ENCODE peak calls at places on chromosomes 5 and 9, in seven cellular contexts. T, I, C, X, A, F and Y are unnamed samples.

GRCh38 chr5:19734706-19735240 is 253.2 kb downstream of the CDH18 start:
- DNase-seq in T (no peak), I (no peak), C (no peak), X (no peak), A (no peak), F (no peak), Y (no peak)

GRCh38 chr9:136533775-136534157 is 12.1 kb downstream of the NOTCH1 start:
- DNase-seq in T (peak; percentile 53), I (peak; percentile 95), C (no peak), X (no peak), A (no peak), F (peak; percentile 77), Y (no peak)

GRCh38 chr5:36759117-36759516 is 117.5 kb upstream of the NIPBL start:
- DNase-seq in T (no peak), I (no peak), C (no peak), X (no peak), A (no peak), F (no peak), Y (no peak)

GRCh38 chr9:36207016-36207415 is 16.3 kb downstream of the CLTA start:
- DNase-seq in T (no peak), I (no peak), C (peak; percentile 34), X (no peak), A (no peak), F (no peak), Y (no peak)

GRCh38 chr5:62134811-62135210 is 171.2 kb upstream of the KIF2A start:
- DNase-seq in T (no peak), I (no peak), C (no peak), X (no peak), A (no peak), F (no peak), Y (no peak)

GRCh38 chr5:2737273-2738155 is 14.0 kb downstream of the IRX2 start:
- DNase-seq in T (no peak), I (peak; percentile 72), C (no peak), X (no peak), A (no peak), F (no peak), Y (no peak)

GRCh38 chr9:4489919-4490704 is at the start of gene SLC1A1:
- DNase-seq in T (peak; percentile 73), I (peak; percentile 87), C (peak; percentile 60), X (peak; percentile 73), A (peak; percentile 81), F (peak; percentile 85), Y (no peak)

GRCh38 chr9:16704489-16705111 is 165.9 kb downstream of the BNC2 start:
- DNase-seq in T (no peak), I (no peak), C (peak; percentile 84), X (peak; percentile 79), A (peak; percentile 88), F (peak; percentile 72), Y (no peak)

GRCh38 chr9:115262477-115262876 is 144.5 kb upstream of the TNC start:
- DNase-seq in T (peak; percentile 78), I (no peak), C (peak; percentile 59), X (no peak), A (peak; percentile 90), F (no peak), Y (no peak)

GRCh38 chr9:3240651-3241268 is 285.0 kb downstream of the RFX3 start:
- DNase-seq in T (peak; percentile 64), I (no peak), C (peak; percentile 81), X (peak; percentile 66), A (peak; percentile 67), F (peak; percentile 75), Y (no peak)

GRCh38 chr5:176596689-176597416 is 13.1 kb downstream of the GPRIN1 start:
- DNase-seq in T (peak; percentile 42), I (no peak), C (peak; percentile 37), X (no peak), A (no peak), F (no peak), Y (no peak)

GRCh38 chr5:76590027-76590426 is 33.2 kb downstream of the F2RL2 start:
- DNase-seq in T (no peak), I (no peak), C (no peak), X (no peak), A (no peak), F (no peak), Y (no peak)

GRCh38 chr5:911601-912000 is 18.9 kb downstream of the TRIP13 start:
- DNase-seq in T (no peak), I (peak; percentile 78), C (peak; percentile 52), X (no peak), A (peak; percentile 12), F (no peak), Y (no peak)
- H3K4me3 ChIP-seq in T (no peak overlapping the region), I (no peak overlapping the region), C (no peak overlapping the region), X (no peak overlapping the region), A (no peak overlapping the region), F (no peak overlapping the region), Y (no peak overlapping the region)

GRCh38 chr5:65127181-65127901 is 354.4 kb downstream of the ADAMTS6 start:
- DNase-seq in T (no peak), I (no peak), C (peak; percentile 73), X (no peak), A (peak; percentile 46), F (no peak), Y (no peak)
- H3K4me3 ChIP-seq in T (no peak overlapping the region), I (no peak overlapping the region), C (no peak overlapping the region), X (no peak overlapping the region), A (no peak overlapping the region), F (no peak overlapping the region), Y (no peak overlapping the region)

GRCh38 chr5:124628721-124629596 is 117.5 kb downstream of the ZNF608 start:
- DNase-seq in T (no peak), I (peak; percentile 93), C (peak; percentile 98), X (peak; percentile 82), A (peak; percentile 72), F (peak; percentile 37), Y (no peak)
- H3K4me3 ChIP-seq in T (no peak overlapping the region), I (no peak overlapping the region), C (no peak overlapping the region), X (no peak overlapping the region), A (no peak overlapping the region), F (no peak overlapping the region), Y (no peak overlapping the region)

GRCh38 chr9:114098660-114099522 is at the start of gene KIF12:
- DNase-seq in T (peak; percentile 83), I (peak; percentile 86), C (no peak), X (no peak), A (no peak), F (no peak), Y (no peak)

GRCh38 chr9:114098021-114098659 is 952 bp downstream of the KIF12 start:
- DNase-seq in T (peak; percentile 63), I (peak; percentile 84), C (no peak), X (no peak), A (no peak), F (no peak), Y (no peak)

GRCh38 chr9:114096041-114096511 is 3.0 kb downstream of the KIF12 start:
- DNase-seq in T (no peak), I (peak; percentile 70), C (no peak), X (no peak), A (no peak), F (no peak), Y (no peak)

GRCh38 chr9:114096866-114097612 is 2.1 kb downstream of the KIF12 start:
- DNase-seq in T (no peak), I (peak; percentile 74), C (no peak), X (no peak), A (no peak), F (no peak), Y (no peak)

DNA sequence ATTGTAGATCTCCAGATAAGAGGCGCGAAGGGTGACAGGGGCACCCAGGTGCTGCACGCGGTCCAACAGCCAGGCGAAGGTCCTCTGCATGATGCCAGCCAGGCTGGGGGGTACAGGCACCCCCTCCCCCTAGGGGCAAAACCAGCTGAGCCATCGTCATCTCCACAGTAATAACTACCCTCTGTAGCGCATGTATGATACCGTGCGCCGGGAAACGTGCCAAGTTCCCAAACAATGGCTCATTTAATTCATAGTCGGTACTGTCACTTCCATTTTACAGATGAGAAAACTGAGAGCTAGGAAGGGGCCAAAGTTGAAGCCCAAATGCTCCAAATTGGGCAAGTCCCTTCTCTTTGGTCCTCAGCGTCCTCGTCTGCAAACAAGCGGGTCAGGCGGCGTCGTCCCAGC is 1.5 kb downstream of the KIF12 start:
- DNase-seq in T (peak; percentile 63), I (peak; percentile 85), C (no peak), X (no peak), A (no peak), F (no peak), Y (no peak)
- H3K4me3 ChIP-seq in T (peak overlapping the region; percentile 73), I (peak overlapping the region; percentile 6), C (no peak overlapping the region), X (peak overlapping the region; percentile 40), A (no peak overlapping the region), F (peak overlapping the region; percentile 15), Y (peak overlapping the region; percentile 31)

GRCh38 chr5:160312139-160312959 is at the start of gene CCNJL:
- DNase-seq in T (peak; percentile 65), I (no peak), C (no peak), X (no peak), A (no peak), F (peak; percentile 58), Y (no peak)

GRCh38 chr5:160318409-160318808 is 6.0 kb upstream of the CCNJL start:
- DNase-seq in T (no peak), I (no peak), C (no peak), X (no peak), A (no peak), F (no peak), Y (no peak)

GRCh38 chr5:160317447-160317846 is 5.1 kb upstream of the CCNJL start:
- DNase-seq in T (peak; percentile 38), I (no peak), C (no peak), X (no peak), A (no peak), F (no peak), Y (no peak)

GRCh38 chr5:160312960-160313734 is 783 bp upstream of the CCNJL start:
- DNase-seq in T (no peak), I (no peak), C (no peak), X (no peak), A (no peak), F (no peak), Y (no peak)

GRCh38 chr5:160315968-160316367 is 3.6 kb upstream of the CCNJL start:
- DNase-seq in T (peak; percentile 51), I (no peak), C (peak; percentile 70), X (no peak), A (no peak), F (no peak), Y (no peak)
- H3K4me3 ChIP-seq in T (no peak overlapping the region), I (no peak overlapping the region), C (no peak overlapping the region), X (no peak overlapping the region), A (no peak overlapping the region), F (no peak overlapping the region), Y (no peak overlapping the region)

GRCh38 chr9:70602364-70603019 is 188.0 kb upstream of the KLF9 start:
- DNase-seq in T (peak; percentile 59), I (no peak), C (peak; percentile 95), X (peak; percentile 77), A (peak; percentile 96), F (no peak), Y (no peak)

GRCh38 chr9:70597886-70598285 is 183.4 kb upstream of the KLF9 start:
- DNase-seq in T (no peak), I (no peak), C (no peak), X (no peak), A (no peak), F (no peak), Y (no peak)

GRCh38 chr9:70601000-70601929 is 186.8 kb upstream of the KLF9 start:
- DNase-seq in T (peak; percentile 84), I (peak; percentile 97), C (peak; percentile 96), X (peak; percentile 99), A (peak; percentile 100), F (peak; percentile 93), Y (no peak)

GRCh38 chr9:70603020-70603411 is 188.6 kb upstream of the KLF9 start:
- DNase-seq in T (no peak), I (no peak), C (no peak), X (no peak), A (no peak), F (no peak), Y (no peak)

GRCh38 chr9:70600479-70600878 is 186.0 kb upstream of the KLF9 start:
- DNase-seq in T (no peak), I (no peak), C (peak; percentile 89), X (peak; percentile 74), A (peak; percentile 88), F (peak; percentile 64), Y (no peak)
- H3K4me3 ChIP-seq in T (no peak overlapping the region), I (no peak overlapping the region), C (no peak overlapping the region), X (no peak overlapping the region), A (peak overlapping the region; percentile 18), F (no peak overlapping the region), Y (no peak overlapping the region)